ENCODE peak calls at places on chromosome 2, in four cellular contexts. Q is AG10803, I is mammary epithelial cell, R is A549. U is an unnamed sample.
A peak's percentile ranks its signal among the peaks of the same experiment; 100 is the strongest.

GRCh38 chr2:188316791-188317423 is 25.2 kb downstream of the GULP1 start:
- DNase-seq in I (no peak), R (no peak), Q (no peak), U (no peak)

GRCh38 chr2:138601438-138602165 is 100.0 kb downstream of the SPOPL start:
- DNase-seq in Q (peak; percentile 5), R (no peak), I (no peak), U (no peak)

GRCh38 chr2:3248754-3249476 is 128.7 kb downstream of the EIPR1 start:
- DNase-seq in I (no peak), R (peak; percentile 7), Q (no peak), U (no peak)

GRCh38 chr2:216665717-216666116 is 29.6 kb downstream of the IGFBP5 start:
- DNase-seq in Q (no peak), I (peak; percentile 58), R (no peak), U (no peak)

GRCh38 chr2:158979775-158980174 is 11.3 kb downstream of the TANC1 start:
- DNase-seq in I (no peak), R (no peak), Q (no peak), U (no peak)

GRCh38 chr2:97848347-97848746 is 135.0 kb downstream of the ZAP70 start:
- DNase-seq in I (peak; percentile 59), Q (no peak), R (no peak), U (no peak)

GRCh38 chr2:168814939-168815907 is 12.8 kb downstream of the NOSTRIN start:
- DNase-seq in Q (peak; percentile 27), I (no peak), R (no peak), U (no peak)

GRCh38 chr2:216548901-216549321 is 50.3 kb downstream of the RPL37A start:
- DNase-seq in R (no peak), I (no peak), Q (peak; percentile 68), U (no peak)

GRCh38 chr2:220969348-220969747 is 602.8 kb downstream of the EPHA4 start:
- DNase-seq in I (peak; percentile 61), Q (no peak), R (no peak), U (no peak)

GRCh38 chr2:235515821-235516220 is 22.0 kb downstream of the AGAP1 start:
- DNase-seq in Q (no peak), I (no peak), R (no peak), U (no peak)

GRCh38 chr2:14524803-14525080 is 107.8 kb upstream of the LRATD1 start:
- DNase-seq in R (no peak), I (peak; percentile 86), Q (peak; percentile 49), U (no peak)

GRCh38 chr2:73855526-73855925 is 26.8 kb downstream of the STAMBP start:
- DNase-seq in R (no peak), I (no peak), Q (no peak), U (no peak)

GRCh38 chr2:98032086-98032485 is 36.3 kb upstream of the TMEM131 start:
- DNase-seq in R (no peak), I (no peak), Q (no peak), U (no peak)

GRCh38 chr2:10454505-10454904 is 6.4 kb upstream of the ODC1 start:
- DNase-seq in R (no peak), I (no peak), Q (no peak), U (no peak)

GRCh38 chr2:2542966-2543555 is 212.0 kb upstream of the MYT1L start:
- DNase-seq in R (no peak), Q (no peak), I (no peak), U (no peak)

GRCh38 chr2:110854355-110855081 is 122.1 kb downstream of the ACOXL start:
- DNase-seq in R (peak; percentile 15), I (no peak), Q (no peak), U (no peak)
- TF ChIP-seq CTCF in R (no peak), I (peak; percentile 39), Q (no peak), U (peak; percentile 46)

GRCh38 chr2:217942731-217943335 is 60.0 kb downstream of the TNS1 start:
- DNase-seq in R (no peak), I (no peak), Q (no peak), U (no peak)

GRCh38 chr2:217944923-217945322 is 57.9 kb downstream of the TNS1 start:
- DNase-seq in Q (no peak), I (no peak), R (no peak), U (no peak)

GRCh38 chr2:217943379-217944321 is 59.1 kb downstream of the TNS1 start:
- DNase-seq in Q (peak; percentile 62), R (peak; percentile 35), I (no peak), U (no peak)

GRCh38 chr2:217945530-217945929 is 57.3 kb downstream of the TNS1 start:
- DNase-seq in R (no peak), I (no peak), Q (no peak), U (no peak)

GRCh38 chr2:217944366-217944765 is 58.4 kb downstream of the TNS1 start:
- DNase-seq in I (no peak), Q (no peak), R (no peak), U (no peak)
- TF ChIP-seq CTCF in I (no peak), Q (no peak), R (no peak), U (no peak)

GRCh38 chr2:212987492-212987891 is 163.9 kb downstream of the IKZF2 start:
- DNase-seq in I (no peak), R (no peak), Q (no peak), U (no peak)
- TF ChIP-seq CTCF in I (peak; percentile 48), R (no peak), Q (peak; percentile 43), U (no peak)

GRCh38 chr2:27199241-27199640 is 12.6 kb upstream of the ATRAID start:
- DNase-seq in Q (no peak), R (no peak), I (no peak), U (no peak)
- TF ChIP-seq CTCF in Q (no peak), R (no peak), I (no peak), U (no peak)

GRCh38 chr2:16526193-16526592 is 139.4 kb downstream of the CYRIA start:
- DNase-seq in R (no peak), Q (no peak), I (no peak), U (no peak)

GRCh38 chr2:16522031-16522818 is 143.4 kb downstream of the CYRIA start:
- DNase-seq in I (no peak), Q (no peak), R (no peak), U (no peak)

DNA sequence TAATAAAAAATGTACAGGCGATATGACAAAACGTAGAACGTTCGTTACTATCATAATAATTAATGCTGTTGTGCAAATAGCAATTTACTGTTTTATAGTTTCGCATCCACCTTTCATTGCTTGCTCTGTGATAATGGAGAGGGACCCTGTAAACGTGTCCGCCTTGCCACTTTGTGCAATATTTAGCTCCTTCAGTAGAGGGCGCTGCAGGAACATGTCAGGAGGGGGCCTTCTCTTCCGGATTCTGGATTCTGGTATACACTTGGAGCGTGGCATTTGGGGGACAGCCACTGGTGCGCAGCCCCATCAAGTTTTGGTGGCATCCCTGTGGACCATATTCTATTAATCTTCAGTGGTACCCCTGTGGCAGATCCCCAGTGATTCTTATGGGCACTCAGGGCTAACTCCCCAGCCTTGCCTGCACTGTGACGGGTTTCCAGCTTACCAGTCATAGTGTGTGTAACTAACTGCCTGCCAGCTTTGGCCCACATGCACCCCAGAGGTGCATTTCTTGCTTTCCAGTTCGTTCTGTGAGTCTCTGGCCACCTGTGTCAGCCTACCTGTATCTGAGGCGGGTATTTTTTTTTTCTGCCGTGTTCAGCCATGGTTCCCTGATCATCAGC is 140.3 kb downstream of the CYRIA start:
- DNase-seq in I (peak; percentile 10), Q (no peak), R (peak; percentile 36), U (no peak)
- TF ChIP-seq CTCF in I (peak; percentile 63), Q (peak; percentile 19), R (peak; percentile 33), U (peak; percentile 68)

GRCh38 chr2:48016620-48017019 is 110.3 kb upstream of the FBXO11 start:
- DNase-seq in I (no peak), Q (no peak), R (peak; percentile 30), U (no peak)
- TF ChIP-seq CTCF in I (peak; percentile 14), Q (peak; percentile 10), R (peak; percentile 27), U (no peak)

GRCh38 chr2:18991177-18992168 is 366.9 kb downstream of the OSR1 start:
- DNase-seq in I (peak; percentile 70), Q (peak; percentile 98), R (peak; percentile 86), U (no peak)

GRCh38 chr2:18986046-18986445 is 372.4 kb downstream of the OSR1 start:
- DNase-seq in R (no peak), I (no peak), Q (no peak), U (no peak)

GRCh38 chr2:18988557-18989232 is 369.7 kb downstream of the OSR1 start:
- DNase-seq in I (no peak), R (no peak), Q (no peak), U (no peak)

GRCh38 chr2:18987021-18987420 is 371.4 kb downstream of the OSR1 start:
- DNase-seq in Q (no peak), I (no peak), R (no peak), U (no peak)

DNA sequence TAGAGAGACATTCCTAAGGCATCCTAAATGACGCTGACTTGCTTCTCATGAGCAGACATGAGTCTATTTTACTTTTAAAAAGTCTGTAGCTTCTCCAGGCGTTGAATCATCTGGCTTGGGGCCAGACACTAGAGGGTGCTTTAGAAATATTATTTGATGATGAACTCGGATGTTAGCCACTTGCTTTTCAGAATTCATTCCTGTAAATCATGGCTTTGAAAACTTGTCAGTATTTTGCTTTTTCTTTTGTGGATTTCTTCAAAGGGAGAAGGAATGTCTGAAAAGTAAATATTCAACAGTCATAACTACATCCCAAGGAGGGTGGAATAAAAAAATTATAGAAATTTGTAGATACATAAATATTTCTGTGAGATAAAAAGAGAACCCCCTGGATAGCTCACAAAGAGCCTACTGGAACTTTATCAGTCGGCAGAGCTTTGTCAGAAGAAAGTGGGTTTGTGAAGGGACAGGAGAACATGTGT is 370.8 kb downstream of the OSR1 start:
- DNase-seq in I (peak; percentile 86), R (peak; percentile 84), Q (peak; percentile 93), U (no peak)
- TF ChIP-seq CTCF in I (peak; percentile 32), R (peak; percentile 54), Q (peak; percentile 46), U (no peak)

DNA sequence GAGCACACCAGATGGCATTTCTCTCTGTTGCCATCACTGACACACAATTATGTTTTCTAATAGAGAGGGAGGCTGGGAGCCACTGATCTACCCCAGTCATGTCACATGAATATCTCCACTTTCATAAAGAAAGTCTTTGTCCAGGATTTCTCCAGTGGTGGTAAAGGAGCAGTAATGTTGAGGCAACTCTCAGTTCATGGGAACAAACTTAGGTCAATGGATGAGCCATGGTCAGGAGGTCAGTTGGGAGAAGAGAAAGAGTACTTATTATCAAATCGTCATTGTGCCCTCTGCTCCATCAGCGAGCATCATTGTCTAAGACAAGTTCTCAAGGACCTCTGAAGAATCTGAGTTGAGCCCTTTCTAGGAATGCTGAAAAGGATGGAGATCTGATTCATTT is 603.7 kb downstream of the ARHGAP15 start:
- DNase-seq in Q (no peak), R (no peak), I (no peak), U (no peak)
- TF ChIP-seq CTCF in Q (no peak), R (no peak), I (no peak), U (no peak)

DNA sequence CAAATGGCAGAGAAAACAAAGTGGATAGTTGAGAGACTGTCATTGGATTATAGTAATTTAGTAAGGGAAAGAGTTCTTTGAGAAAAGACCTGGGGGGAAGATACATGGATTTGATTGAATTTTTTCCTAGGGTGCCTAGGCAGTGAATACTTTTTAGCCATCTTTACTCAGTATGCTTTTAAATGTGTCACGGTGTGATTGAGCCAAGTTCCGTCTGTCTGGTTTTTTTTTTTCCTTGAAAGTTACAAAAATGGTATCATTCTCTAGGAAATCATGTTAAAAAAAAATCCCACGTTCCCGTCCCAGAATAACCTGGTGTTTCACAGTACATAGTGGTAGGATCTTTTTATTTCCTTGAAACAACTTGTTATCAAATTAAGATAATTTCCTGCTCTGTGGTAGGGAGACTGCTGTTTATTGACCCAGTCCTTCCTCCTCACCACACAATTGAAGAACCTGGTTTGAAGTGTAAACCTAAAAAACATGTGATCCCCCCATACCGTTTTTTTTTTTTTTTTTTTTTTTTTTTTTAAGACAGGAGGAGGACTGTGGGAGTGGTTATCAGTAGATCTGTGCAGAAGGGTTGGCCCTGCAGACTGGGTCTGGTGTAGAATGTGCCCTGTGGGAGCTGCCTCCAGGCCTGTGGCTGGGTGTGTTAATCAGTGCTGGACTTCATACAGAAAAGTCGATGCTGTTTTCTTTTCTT is 55.1 kb downstream of the DGKD start:
- DNase-seq in R (peak; percentile 62), Q (no peak), I (no peak), U (no peak)
- TF ChIP-seq CTCF in R (no peak), Q (no peak), I (no peak), U (no peak)